ENCODE peak calls at places on chromosome 22, in five cellular contexts. R is A673; J is effector memory CD4-positive, alpha-beta T cell; Y is GM23338; I is GM06990. X is an unnamed sample.

GRCh38 chr22:23282089-23282501 is 101.8 kb downstream of the BCR start:
- DNase-seq in R (peak; percentile 87), I (no peak), Y (no peak), J (no peak), X (no peak)

GRCh38 chr22:43921361-43921760 is 2.2 kb upstream of the PNPLA3 start:
- DNase-seq in Y (no peak), I (no peak), R (no peak), J (no peak), X (no peak)

GRCh38 chr22:48867891-48868290 is 959.8 kb downstream of the BRD1 start:
- DNase-seq in I (no peak), Y (no peak), R (no peak), J (no peak), X (no peak)

GRCh38 chr22:30246962-30247376 is 410 bp upstream of the LIF start:
- DNase-seq in I (no peak), Y (no peak), J (no peak), R (no peak), X (no peak)

GRCh38 chr22:41021039-41021654 is 70.0 kb downstream of the RBX1 start:
- DNase-seq in Y (peak; percentile 49), J (no peak), I (peak; percentile 12), R (peak; percentile 10), X (no peak)

GRCh38 chr22:44615602-44616180 is 86.3 kb upstream of the PRR5 start:
- DNase-seq in I (no peak), Y (no peak), J (no peak), R (no peak), X (no peak)

GRCh38 chr22:44088976-44089570 is 65.0 kb downstream of the PARVB start:
- DNase-seq in Y (no peak), I (no peak), J (no peak), R (no peak), X (no peak)

GRCh38 chr22:45337536-45337935 is 27.8 kb downstream of the FAM118A start:
- DNase-seq in Y (no peak), J (no peak), R (no peak), I (no peak), X (no peak)

GRCh38 chr22:48500481-48501230 is 1327.0 kb downstream of the BRD1 start:
- DNase-seq in J (no peak), R (peak; percentile 88), Y (no peak), I (no peak), X (no peak)

GRCh38 chr22:31240011-31240410 is 27.9 kb downstream of the LIMK2 start:
- DNase-seq in Y (no peak), I (no peak), R (no peak), J (no peak), X (no peak)

GRCh38 chr22:26601726-26602125 is 11.8 kb upstream of the TPST2 start:
- DNase-seq in I (no peak), Y (no peak), R (no peak), J (no peak), X (no peak)

GRCh38 chr22:48675141-48675827 is 1152.4 kb downstream of the BRD1 start:
- DNase-seq in Y (no peak), J (no peak), I (no peak), R (no peak), X (no peak)

GRCh38 chr22:26769663-26770062 is 112.3 kb downstream of the MIAT start:
- DNase-seq in J (no peak), I (no peak), R (no peak), Y (no peak), X (no peak)

GRCh38 chr22:49255741-49256318 is 571.8 kb downstream of the BRD1 start:
- DNase-seq in Y (no peak), J (no peak), I (no peak), R (no peak), X (no peak)

GRCh38 chr22:19478466-19479357 is at the start of gene UFD1:
- DNase-seq in Y (peak; percentile 92), J (peak; percentile 64), R (peak; percentile 89), I (peak; percentile 91), X (peak; percentile 86)

GRCh38 chr22:19036523-19037273 is 85.5 kb downstream of the DGCR2 start:
- DNase-seq in J (no peak), I (no peak), Y (peak; percentile 55), R (no peak), X (peak; percentile 49)

GRCh38 chr22:44057411-44057987 is 33.4 kb downstream of the PARVB start:
- DNase-seq in J (no peak), I (no peak), R (no peak), Y (no peak), X (no peak)

GRCh38 chr22:29443452-29443851 is 5.1 kb downstream of the RFPL1 start:
- DNase-seq in Y (peak; percentile 19), R (no peak), J (no peak), I (no peak), X (no peak)

GRCh38 chr22:17647996-17648395 is 9.4 kb downstream of the BCL2L13 start:
- DNase-seq in Y (no peak), R (no peak), I (no peak), J (no peak), X (no peak)

GRCh38 chr22:22201185-22201924 is 43.2 kb upstream of the VPREB1 start:
- DNase-seq in R (peak; percentile 45), J (no peak), I (peak; percentile 69), Y (peak; percentile 78), X (peak; percentile 70)

GRCh38 chr22:30021881-30022619 is 58.2 kb upstream of the HORMAD2 start:
- DNase-seq in I (no peak), R (no peak), Y (no peak), J (no peak), X (no peak)

GRCh38 chr22:34669001-34669400 is 397.0 kb upstream of the ISX start:
- DNase-seq in R (no peak), I (no peak), J (no peak), Y (no peak), X (no peak)

DNA sequence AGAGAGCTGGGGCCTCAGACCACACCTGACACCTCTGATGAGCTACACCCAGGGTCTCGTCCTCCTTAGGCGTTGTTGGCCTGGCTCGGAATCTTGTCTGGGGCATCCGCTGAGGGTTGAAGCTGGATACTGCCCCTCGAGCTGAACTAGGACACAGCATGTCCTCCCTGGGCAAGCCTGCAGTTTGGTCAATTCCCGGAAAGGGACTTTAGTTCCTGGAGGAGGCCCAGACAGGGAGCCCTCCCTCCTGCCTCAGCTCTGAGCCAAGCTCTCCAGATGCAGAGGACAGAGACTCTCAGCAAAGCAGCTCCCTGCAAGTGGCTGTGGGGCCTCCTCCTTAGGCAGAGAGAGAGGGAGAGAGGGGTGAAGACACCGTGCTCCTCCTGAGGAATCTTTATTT is 4.9 kb downstream of the APOL3 start:
- DNase-seq in Y (no peak), R (no peak), I (no peak), J (no peak), X (no peak)
- H3K4me3 ChIP-seq in Y (no peak overlapping the region), R (no peak overlapping the region), I (no peak overlapping the region), J (peak overlapping the region; percentile 69), X (no peak overlapping the region)

GRCh38 chr22:50417544-50417943 is 57.3 kb downstream of the SBF1 start:
- DNase-seq in I (no peak), R (no peak), Y (no peak), J (no peak), X (no peak)

GRCh38 chr22:50416996-50417395 is 57.8 kb downstream of the SBF1 start:
- DNase-seq in R (no peak), J (no peak), Y (no peak), I (no peak), X (no peak)

GRCh38 chr22:50414476-50415248 is 60.2 kb downstream of the SBF1 start:
- DNase-seq in I (no peak), J (no peak), Y (no peak), R (no peak), X (no peak)

GRCh38 chr22:50418624-50419023 is 56.2 kb downstream of the SBF1 start:
- DNase-seq in J (no peak), R (no peak), Y (no peak), I (no peak), X (no peak)

DNA sequence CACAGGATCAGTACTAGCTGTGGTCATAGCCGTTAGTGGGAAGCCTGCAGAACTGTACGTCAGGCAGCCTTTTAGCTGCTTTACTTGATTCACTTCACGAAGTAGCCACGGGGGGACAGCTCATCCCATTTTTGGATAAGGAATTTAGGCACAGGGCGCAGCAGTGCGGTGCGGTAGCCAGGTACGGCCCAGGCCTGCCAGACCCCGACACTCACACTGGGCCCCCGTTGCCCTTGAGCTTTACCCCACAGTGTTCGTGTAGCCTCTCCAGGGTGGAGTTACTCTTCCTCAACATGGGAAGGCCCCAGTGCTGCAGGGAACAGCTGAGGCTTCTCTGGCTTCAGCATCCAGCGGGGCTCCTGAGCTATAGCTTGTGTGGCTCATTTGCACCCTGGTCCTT is 59.4 kb downstream of the SBF1 start:
- DNase-seq in Y (no peak), I (no peak), J (no peak), R (no peak), X (no peak)
- H3K36me3 ChIP-seq in Y (peaks cover 9% of the 10 kb centered on the region), I (peaks cover 41% of the 10 kb centered on the region), J (peaks cover 63% of the 10 kb centered on the region), R (peaks cover 70% of the 10 kb centered on the region), X (peaks cover 63% of the 10 kb centered on the region)

DNA sequence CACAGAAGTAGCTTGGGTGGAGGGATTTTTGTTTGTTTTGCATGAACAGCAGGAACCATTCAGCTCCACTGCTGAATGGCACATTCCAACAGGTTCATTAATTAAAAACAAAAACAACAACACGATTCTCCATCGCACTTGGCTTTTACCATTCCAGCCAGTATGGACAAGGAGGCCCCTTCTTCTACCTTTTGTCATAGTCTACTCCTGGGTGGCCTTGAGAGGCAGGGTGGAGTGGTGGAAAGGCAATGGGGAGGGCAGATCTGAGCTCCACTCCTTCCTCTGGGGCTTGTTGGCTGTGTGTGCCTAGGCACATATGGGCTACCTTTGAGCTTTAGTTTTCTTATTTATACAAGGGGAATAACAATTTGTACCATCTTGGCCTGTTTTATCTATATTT is 4.8 kb downstream of the TIMP3 start:
- DNase-seq in R (no peak), I (no peak), J (no peak), Y (no peak), X (no peak)
- H3K4me3 ChIP-seq in R (no peak overlapping the region), I (no peak overlapping the region), J (no peak overlapping the region), Y (no peak overlapping the region), X (no peak overlapping the region)

GRCh38 chr22:20572132-20572802 is 64.9 kb downstream of the MED15 start:
- DNase-seq in R (no peak), J (no peak), I (no peak), Y (no peak), X (no peak)

GRCh38 chr22:20573176-20573829 is 65.9 kb downstream of the MED15 start:
- DNase-seq in I (no peak), R (no peak), Y (no peak), J (no peak), X (no peak)

GRCh38 chr22:20575724-20576444 is 68.5 kb downstream of the MED15 start:
- DNase-seq in J (no peak), Y (no peak), I (no peak), R (no peak), X (no peak)

GRCh38 chr22:20574920-20575353 is 67.5 kb downstream of the MED15 start:
- DNase-seq in J (no peak), I (no peak), Y (no peak), R (no peak), X (no peak)

DNA sequence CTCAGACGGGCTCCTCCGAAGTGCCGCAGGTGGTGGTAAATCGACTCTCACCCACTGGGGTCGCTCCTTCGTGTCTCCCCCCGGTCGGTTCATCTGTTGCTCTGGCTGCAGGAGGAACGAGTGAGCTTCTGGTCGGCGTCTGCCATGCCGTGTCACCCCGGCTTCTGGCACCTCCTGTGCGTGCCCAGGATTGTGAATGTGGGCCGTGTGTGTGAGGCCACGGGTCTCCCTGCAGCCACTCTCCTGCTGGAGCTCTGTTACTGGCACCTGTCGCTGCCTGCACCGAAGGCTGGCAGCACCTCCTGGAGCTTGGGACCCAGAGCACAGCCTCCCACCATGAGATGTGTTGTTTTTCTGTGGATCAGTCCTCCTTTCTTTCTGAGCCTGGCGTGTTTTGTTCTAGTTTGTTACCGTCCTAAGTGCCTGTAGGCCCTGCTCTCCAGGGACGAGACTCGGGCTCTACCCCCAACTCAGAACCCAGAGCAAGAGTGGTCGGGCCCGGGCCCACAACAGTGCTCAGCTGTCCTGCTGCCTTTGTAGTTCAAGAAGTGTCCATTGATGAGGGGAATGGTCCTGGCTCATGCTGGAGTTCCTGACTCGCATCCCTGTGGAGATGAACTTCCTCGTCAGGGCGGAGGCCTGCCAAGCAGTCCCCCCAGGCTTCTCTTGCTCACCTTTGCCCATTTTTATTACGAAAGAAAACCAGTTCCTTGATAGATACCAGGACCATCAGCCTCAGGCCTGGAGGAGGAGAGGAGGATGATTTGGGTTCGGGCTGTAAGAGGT is 66.6 kb downstream of the MED15 start:
- DNase-seq in Y (no peak), J (no peak), R (no peak), I (no peak), X (no peak)
- H3K36me3 ChIP-seq in Y (peaks cover 10% of the 10 kb centered on the region), J (peaks cover 63% of the 10 kb centered on the region), R (peaks cover 68% of the 10 kb centered on the region), I (peaks cover 52% of the 10 kb centered on the region), X (peaks cover 73% of the 10 kb centered on the region)